ENCODE peak calls at places on chromosomes 2 and 18, in six cellular contexts. W is cardiac muscle cell, A is astrocyte of the spinal cord, F is AG04449, V is fibroblast of mammary gland, U is body of pancreas. R is an unnamed sample.

GRCh38 chr2:232013701-232014353 is 52.3 kb downstream of the DIS3L2 start:
- DNase-seq in F (peak; percentile 55), W (peak; percentile 86), V (peak; percentile 91), U (no peak), A (peak; percentile 95), R (peak; percentile 6)

GRCh38 chr18:5451130-5451529 is 92.7 kb downstream of the EPB41L3 start:
- DNase-seq in V (peak; percentile 14), W (no peak), U (no peak), A (no peak), F (no peak), R (no peak)

GRCh38 chr2:47566207-47566858 is 163.4 kb downstream of the MSH2 start:
- DNase-seq in A (no peak), W (no peak), F (no peak), U (no peak), V (no peak), R (no peak)

GRCh38 chr2:11364565-11364887 is 20.1 kb upstream of the ROCK2 start:
- DNase-seq in F (no peak), A (no peak), W (no peak), V (no peak), U (no peak), R (no peak)

GRCh38 chr18:5879479-5879882 is 15.8 kb downstream of the TMEM200C start:
- DNase-seq in A (peak; percentile 66), V (peak; percentile 61), F (peak; percentile 17), W (peak; percentile 60), U (no peak), R (no peak)

GRCh38 chr2:172710584-172711024 is 25.0 kb upstream of the RAPGEF4 start:
- DNase-seq in U (peak; percentile 22), A (peak; percentile 91), F (peak; percentile 84), V (peak; percentile 87), W (peak; percentile 56), R (peak; percentile 60)

GRCh38 chr2:636649-637405 is 40.4 kb downstream of the TMEM18 start:
- DNase-seq in V (peak; percentile 57), F (no peak), U (peak; percentile 79), W (peak; percentile 75), A (peak; percentile 50), R (peak; percentile 4)

GRCh38 chr2:101418704-101419663 is 31.7 kb upstream of the CREG2 start:
- DNase-seq in V (peak; percentile 74), W (peak; percentile 83), A (peak; percentile 71), U (peak; percentile 60), F (no peak), R (peak; percentile 21)

GRCh38 chr2:202425036-202425435 is 48.9 kb downstream of the BMPR2 start:
- DNase-seq in A (no peak), U (no peak), W (no peak), F (no peak), V (no peak), R (no peak)

GRCh38 chr2:27685577-27685976 is 21.9 kb downstream of the SLC4A1AP start:
- DNase-seq in W (no peak), A (no peak), F (no peak), V (no peak), U (no peak), R (no peak)

GRCh38 chr18:11955299-11956029 is 25.8 kb upstream of the IMPA2 start:
- DNase-seq in A (peak; percentile 95), W (peak; percentile 94), F (no peak), U (peak; percentile 37), V (peak; percentile 95), R (peak; percentile 58)

GRCh38 chr2:170106441-170106840 is 71.5 kb upstream of the MYO3B start:
- DNase-seq in A (no peak), W (no peak), F (no peak), U (no peak), V (no peak), R (no peak)

GRCh38 chr2:141590620-141591019 is 540.2 kb downstream of the LRP1B start:
- DNase-seq in V (no peak), F (no peak), A (no peak), W (no peak), U (no peak), R (no peak)

GRCh38 chr2:31318360-31319336 is 84.7 kb downstream of the EHD3 start:
- DNase-seq in A (peak; percentile 91), F (no peak), U (no peak), W (peak; percentile 81), V (peak; percentile 74), R (no peak)

GRCh38 chr2:48306409-48307284 is 223.3 kb upstream of the STON1 start:
- DNase-seq in A (no peak), F (peak; percentile 28), U (no peak), W (peak; percentile 82), V (peak; percentile 42), R (peak; percentile 91)

GRCh38 chr2:85437488-85438290 is 19.2 kb downstream of the SH2D6 start:
- DNase-seq in F (no peak), W (peak; percentile 90), V (peak; percentile 86), A (peak; percentile 78), U (peak; percentile 92), R (peak; percentile 97)

GRCh38 chr2:241911551-241911950 is 42.0 kb downstream of the RTP5 start:
- DNase-seq in W (no peak), F (no peak), A (no peak), U (no peak), V (no peak), R (no peak)

GRCh38 chr18:79465392-79465991 is 69.8 kb downstream of the NFATC1 start:
- DNase-seq in A (no peak), W (no peak), U (no peak), F (no peak), V (peak; percentile 43), R (no peak)

GRCh38 chr18:6405237-6406074 is 9.3 kb downstream of the L3MBTL4 start:
- DNase-seq in V (no peak), U (no peak), F (no peak), A (peak; percentile 4), W (peak; percentile 24), R (no peak)

GRCh38 chr18:42931501-42931900 is 184.0 kb downstream of the RIT2 start:
- DNase-seq in U (no peak), W (peak; percentile 95), V (peak; percentile 73), F (no peak), A (peak; percentile 73), R (peak; percentile 68)

GRCh38 chr2:45612741-45613140 is 1.7 kb upstream of the SRBD1 start:
- DNase-seq in F (no peak), V (peak; percentile 62), U (no peak), W (peak; percentile 73), A (no peak), R (no peak)

GRCh38 chr2:144152817-144153271 is 367.1 kb downstream of the ZEB2 start:
- DNase-seq in A (peak; percentile 45), V (peak; percentile 45), W (peak; percentile 40), F (peak; percentile 19), U (no peak), R (no peak)

GRCh38 chr2:33665039-33665438 is 65.9 kb upstream of the FAM98A start:
- DNase-seq in W (no peak), V (no peak), F (no peak), U (no peak), A (peak; percentile 5), R (no peak)

GRCh38 chr2:70199320-70199864 is 8.6 kb upstream of the C2orf42 start:
- DNase-seq in W (no peak), A (no peak), V (no peak), U (no peak), F (no peak), R (no peak)

GRCh38 chr2:215881582-215881981 is 131.8 kb downstream of the MREG start:
- DNase-seq in U (no peak), A (no peak), F (no peak), W (no peak), V (peak; percentile 50), R (no peak)

GRCh38 chr2:20667151-20667530 is 197 bp downstream of the GDF7 start:
- DNase-seq in F (no peak), W (no peak), V (no peak), A (no peak), U (no peak), R (no peak)

GRCh38 chr18:31711365-31712035 is 27.1 kb upstream of the B4GALT6 start:
- DNase-seq in F (no peak), A (no peak), W (no peak), V (no peak), U (no peak), R (no peak)

GRCh38 chr2:239230318-239231052 is 170.3 kb downstream of the HDAC4 start:
- DNase-seq in A (no peak), F (no peak), U (no peak), V (no peak), W (no peak), R (no peak)

GRCh38 chr2:132550285-132550684 is 119.7 kb downstream of the LYPD1 start:
- DNase-seq in F (no peak), U (no peak), W (no peak), V (no peak), A (peak; percentile 3), R (no peak)

GRCh38 chr2:12090072-12090471 is 343.6 kb downstream of the LPIN1 start:
- DNase-seq in V (no peak), F (no peak), W (no peak), U (no peak), A (no peak), R (no peak)

GRCh38 chr2:105814291-105814940 is 69.7 kb downstream of the NCK2 start:
- DNase-seq in A (peak; percentile 47), V (peak; percentile 83), U (no peak), W (no peak), F (no peak), R (no peak)

DNA sequence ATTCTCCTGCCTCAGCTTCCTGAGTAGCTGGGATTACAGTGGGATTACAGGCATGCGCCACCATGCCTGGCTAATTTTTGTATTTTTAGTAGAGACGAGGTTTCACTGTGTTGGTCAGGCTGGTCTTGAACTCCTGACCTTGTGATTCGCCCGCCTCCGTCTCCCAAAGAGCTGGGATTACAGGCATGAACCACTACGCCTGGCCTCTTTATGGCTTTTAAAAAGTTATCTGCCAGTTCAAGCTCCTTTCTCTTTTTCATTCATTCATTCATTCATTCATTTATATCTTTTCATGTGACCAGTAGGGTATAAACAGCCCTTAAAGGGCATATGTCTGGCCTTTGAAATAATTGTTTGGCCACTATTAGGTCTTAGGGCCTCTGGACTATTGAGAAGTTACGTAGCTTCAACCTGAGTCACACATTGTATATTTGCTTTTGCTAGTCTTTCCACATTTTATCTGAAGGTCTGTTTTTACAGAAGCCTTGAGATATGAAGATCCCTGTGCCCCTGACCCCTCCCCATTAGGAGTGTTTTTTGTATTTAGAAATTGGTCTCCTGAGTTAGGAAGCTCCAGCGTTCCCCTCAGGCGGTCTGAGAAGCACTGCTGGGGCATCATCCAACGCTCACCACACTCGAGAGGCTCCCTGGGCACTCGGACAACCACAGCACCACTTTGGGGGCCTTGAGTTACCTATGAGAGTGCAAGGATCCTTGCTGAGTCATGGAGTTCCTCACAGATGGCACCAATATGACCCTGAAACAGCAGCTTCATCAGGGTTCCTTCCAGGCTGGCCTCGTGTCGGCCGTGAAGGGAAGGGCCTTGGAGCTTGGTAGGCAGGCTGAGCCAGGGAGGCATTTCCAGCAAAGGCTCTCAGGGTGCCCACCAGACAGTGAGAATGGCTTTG is 21.8 kb downstream of the FZD5 start:
- DNase-seq in A (no peak), W (no peak), V (no peak), F (no peak), U (no peak), R (no peak)
- TF ChIP-seq CTCF in A (no peak), W (no peak), V (no peak), F (no peak), U (no peak), R (no peak)

GRCh38 chr2:176078440-176079284 is 5.1 kb downstream of the EVX2 start:
- DNase-seq in U (no peak), A (no peak), W (no peak), V (no peak), F (no peak), R (no peak)
- H3K4me3 ChIP-seq in U (no peak overlapping the region), A (no peak overlapping the region), W (peak overlapping the region; percentile 32), V (no peak overlapping the region), F (no peak overlapping the region), R (no peak overlapping the region)

GRCh38 chr18:44654555-44654954 is 26.1 kb upstream of the SETBP1 start:
- DNase-seq in V (peak; percentile 54), F (peak; percentile 59), W (peak; percentile 46), U (no peak), A (peak; percentile 79), R (peak; percentile 67)
- TF ChIP-seq CTCF in V (no peak), F (no peak), W (no peak), U (no peak), A (no peak), R (no peak)

GRCh38 chr18:8367217-8367988 is 241.8 kb upstream of the RAB12 start:
- DNase-seq in V (no peak), A (peak; percentile 18), W (peak; percentile 22), U (peak; percentile 53), F (no peak), R (no peak)
- H3K4me3 ChIP-seq in V (no peak overlapping the region), A (peak overlapping the region; percentile 1), W (peak overlapping the region; percentile 9), U (no peak overlapping the region), F (peak overlapping the region; percentile 34), R (peak overlapping the region; percentile 38)